ENCODE peak calls at places on chromosome 1, in nine cellular contexts. U, O, Q, A, F, H, R, K and B are unnamed samples.

GRCh38 chr1:154419620-154420020 is 14.5 kb downstream of the IL6R start:
- DNase-seq in U (peak; percentile 84), O (peak; percentile 53), Q (peak; percentile 91), A (peak; percentile 98), F (peak; percentile 44), H (no peak), R (no peak), K (no peak), B (peak; percentile 82)

GRCh38 chr1:3675436-3675835 is 23.1 kb downstream of the TP73 start:
- DNase-seq in U (peak; percentile 62), O (no peak), Q (no peak), A (no peak), F (no peak), H (no peak), R (no peak), K (no peak), B (no peak)

GRCh38 chr1:86137458-86137857 is 19.1 kb downstream of the COL24A1 start:
- DNase-seq in U (no peak), O (no peak), Q (no peak), A (peak; percentile 84), F (no peak), H (no peak), R (no peak), K (no peak), B (peak; percentile 90)

GRCh38 chr1:212595787-212596714 is 12.5 kb upstream of the ATF3 start:
- DNase-seq in U (no peak), O (peak; percentile 50), Q (no peak), A (peak; percentile 98), F (peak; percentile 17), H (peak; percentile 28), R (no peak), K (no peak), B (peak; percentile 96)

GRCh38 chr1:164961714-164962113 is 394.8 kb downstream of the LMX1A start:
- DNase-seq in U (no peak), O (no peak), Q (no peak), A (peak; percentile 1), F (no peak), H (no peak), R (no peak), K (no peak), B (no peak)

GRCh38 chr1:53946252-53947171 is at the start of gene LRRC42:
- DNase-seq in U (no peak), O (no peak), Q (no peak), A (no peak), F (no peak), H (no peak), R (no peak), K (no peak), B (no peak)

GRCh38 chr1:40247655-40248054 is at the start of gene TMCO2:
- DNase-seq in U (no peak), O (no peak), Q (no peak), A (no peak), F (no peak), H (no peak), R (no peak), K (no peak), B (no peak)

GRCh38 chr1:220770245-220770913 is 16.3 kb upstream of the MTARC1 start:
- DNase-seq in U (no peak), O (no peak), Q (no peak), A (no peak), F (no peak), H (no peak), R (no peak), K (no peak), B (no peak)

GRCh38 chr1:39488801-39489566 is 2.5 kb upstream of the BMP8A start:
- DNase-seq in U (no peak), O (no peak), Q (no peak), A (no peak), F (no peak), H (no peak), R (no peak), K (no peak), B (no peak)

GRCh38 chr1:7320661-7321060 is 450.4 kb upstream of the VAMP3 start:
- DNase-seq in U (no peak), O (no peak), Q (no peak), A (no peak), F (no peak), H (no peak), R (no peak), K (no peak), B (no peak)

GRCh38 chr1:117586747-117587478 is 18.9 kb upstream of the TENT5C start:
- DNase-seq in U (no peak), O (no peak), Q (no peak), A (no peak), F (no peak), H (no peak), R (no peak), K (no peak), B (no peak)

GRCh38 chr1:182238421-182238820 is 153.2 kb downstream of the GLUL start:
- DNase-seq in U (no peak), O (no peak), Q (no peak), A (no peak), F (no peak), H (no peak), R (no peak), K (no peak), B (no peak)

GRCh38 chr1:1597275-1597930 is 2.5 kb downstream of the FNDC10 start:
- DNase-seq in U (peak; percentile 43), O (no peak), Q (no peak), A (no peak), F (no peak), H (no peak), R (no peak), K (no peak), B (no peak)

GRCh38 chr1:155719703-155720102 is 30.8 kb downstream of the DAP3 start:
- DNase-seq in U (no peak), O (no peak), Q (no peak), A (no peak), F (no peak), H (no peak), R (no peak), K (no peak), B (no peak)

GRCh38 chr1:45617618-45618017 is 6.2 kb downstream of the CCDC17 start:
- DNase-seq in U (no peak), O (no peak), Q (no peak), A (peak; percentile 43), F (no peak), H (no peak), R (no peak), K (no peak), B (peak; percentile 39)

GRCh38 chr1:59743324-59744108 is 71.2 kb upstream of the HOOK1 start:
- DNase-seq in U (no peak), O (no peak), Q (peak; percentile 33), A (no peak), F (no peak), H (no peak), R (no peak), K (no peak), B (peak; percentile 29)

GRCh38 chr1:169816617-169817016 is 21.9 kb upstream of the METTL18 start:
- DNase-seq in U (no peak), O (no peak), Q (no peak), A (no peak), F (no peak), H (no peak), R (no peak), K (no peak), B (no peak)

GRCh38 chr1:67893126-67893495 is 59.8 kb upstream of the GNG12 start:
- DNase-seq in U (no peak), O (no peak), Q (no peak), A (no peak), F (no peak), H (no peak), R (no peak), K (no peak), B (no peak)

GRCh38 chr1:103367186-103367585 is 158.3 kb upstream of the RNPC3 start:
- DNase-seq in U (no peak), O (no peak), Q (no peak), A (no peak), F (no peak), H (no peak), R (no peak), K (no peak), B (no peak)

GRCh38 chr1:43282220-43283195 is 2.9 kb downstream of the C1orf210 start:
- DNase-seq in U (no peak), O (no peak), Q (no peak), A (no peak), F (no peak), H (no peak), R (no peak), K (no peak), B (no peak)

GRCh38 chr1:21302747-21303715 is 12.8 kb upstream of the ECE1 start:
- DNase-seq in U (peak; percentile 86), O (no peak), Q (no peak), A (peak; percentile 86), F (no peak), H (no peak), R (no peak), K (no peak), B (peak; percentile 77)

GRCh38 chr1:168759077-168759476 is 30.1 kb upstream of the DPT start:
- DNase-seq in U (no peak), O (no peak), Q (no peak), A (no peak), F (no peak), H (no peak), R (no peak), K (no peak), B (no peak)

GRCh38 chr1:230713915-230714764 is at the start of gene AGT:
- DNase-seq in U (no peak), O (no peak), Q (peak; percentile 79), A (peak; percentile 68), F (no peak), H (no peak), R (no peak), K (no peak), B (peak; percentile 67)